ENCODE peak calls at places on chromosomes 16 and 17, in four cellular contexts. J is OCI-LY7, S is GM23338, T is fibroblast of lung. X is an unnamed sample. For H3K4me1, the result is how much of the 10 kb centered on the place peaks cover.

GRCh38 chr17:14303343-14304221 is 2.7 kb downstream of the HS3ST3B1 start:
- DNase-seq in J (no peak), S (peak), T (peak), X (no peak)

GRCh38 chr16:86877108-86877507 is 298.8 kb downstream of the FOXL1 start:
- DNase-seq in J (no peak), S (no peak), T (no peak), X (no peak)

GRCh38 chr17:72710185-72710584 is 382.3 kb downstream of the SLC39A11 start:
- DNase-seq in J (no peak), S (no peak), T (no peak), X (no peak)

GRCh38 chr16:77785365-77785764 is 3.0 kb upstream of the VAT1L start:
- DNase-seq in J (no peak), S (no peak), T (no peak), X (no peak)

GRCh38 chr17:82212331-82213250 is at the start of gene CCDC57:
- DNase-seq in J (peak), S (peak), T (peak), X (peak)

GRCh38 chr17:69819316-69820087 is 255.5 kb upstream of the KCNJ16 start:
- DNase-seq in J (no peak), S (no peak), T (peak), X (peak)

GRCh38 chr16:5108505-5109158 is 11.0 kb upstream of the EEF2KMT start:
- DNase-seq in J (no peak), S (no peak), T (no peak), X (no peak)

GRCh38 chr17:62767997-62768396 is 40.1 kb downstream of the MARCHF10 start:
- DNase-seq in J (no peak), S (no peak), T (no peak), X (no peak)

GRCh38 chr16:31409433-31409832 is 16.3 kb downstream of the ITGAD start:
- DNase-seq in J (no peak), S (no peak), T (peak), X (no peak)

GRCh38 chr16:57377080-57377841 is 5.0 kb downstream of the CX3CL1 start:
- DNase-seq in J (peak), S (peak), T (no peak), X (peak)

GRCh38 chr16:48057085-48057484 is 98.7 kb downstream of the ABCC12 start:
- DNase-seq in J (no peak), S (no peak), T (peak), X (peak)

GRCh38 chr16:55487048-55487803 is 8.2 kb downstream of the MMP2 start:
- DNase-seq in J (no peak), S (no peak), T (peak), X (no peak)

GRCh38 chr17:41521574-41522261 is 3.0 kb upstream of the KRT15 start:
- DNase-seq in J (no peak), S (peak), T (peak), X (no peak)

GRCh38 chr16:86883583-86884188 is 305.3 kb downstream of the FOXL1 start:
- DNase-seq in J (no peak), S (no peak), T (no peak), X (no peak)

GRCh38 chr17:43810226-43810715 is 22.7 kb downstream of the MPP3 start:
- DNase-seq in J (no peak), S (no peak), T (no peak), X (no peak)

GRCh38 chr16:84228321-84228838 is 11.4 kb downstream of the KCNG4 start:
- DNase-seq in J (no peak), S (peak), T (peak), X (no peak)

GRCh38 chr16:12458591-12459400 is 344.9 kb downstream of the CPPED1 start:
- DNase-seq in J (peak), S (no peak), T (no peak), X (no peak)

GRCh38 chr17:32819035-32819434 is 57.9 kb downstream of the MYO1D start:
- DNase-seq in J (no peak), S (no peak), T (peak), X (no peak)

GRCh38 chr17:35170968-35171771 is 23.0 kb downstream of the SLC35G3 start:
- DNase-seq in J (peak), S (no peak), T (peak), X (no peak)

GRCh38 chr17:40316571-40317344 is 7.8 kb downstream of the RARA start:
- DNase-seq in J (no peak), S (peak), T (peak), X (no peak)

GRCh38 chr16:22326771-22327445 is 29.7 kb downstream of the POLR3E start:
- DNase-seq in J (no peak), S (no peak), T (no peak), X (no peak)

GRCh38 chr17:3798273-3799180 is 2.5 kb downstream of the ITGAE start:
- DNase-seq in J (no peak), S (no peak), T (no peak), X (no peak)

GRCh38 chr17:74176546-74177001 is 26.9 kb upstream of the RPL38 start:
- DNase-seq in J (peak), S (peak), T (peak), X (peak)

GRCh38 chr16:65414284-65414984 is 292.6 kb upstream of the CDH11 start:
- DNase-seq in J (no peak), S (no peak), T (peak), X (no peak)

GRCh38 chr16:8677481-8677880 is 3.1 kb downstream of the ABAT start:
- DNase-seq in J (no peak), S (no peak), T (no peak), X (no peak)

GRCh38 chr16:27646811-27647210 is 96.9 kb downstream of the KATNIP start:
- DNase-seq in J (no peak), S (no peak), T (no peak), X (no peak)

GRCh38 chr17:63476857-63477470 is at the start of gene ACE:
- DNase-seq in J (peak), S (peak), T (no peak), X (peak)

GRCh38 chr17:30334421-30334820 is 564 bp upstream of the TMIGD1 start:
- DNase-seq in J (no peak), S (no peak), T (no peak), X (no peak)

GRCh38 chr16:14486520-14487303 is 143.3 kb downstream of the PARN start:
- DNase-seq in J (no peak), S (peak), T (peak), X (no peak)

GRCh38 chr17:46072998-46073397 is 73.9 kb downstream of the STH start:
- DNase-seq in J (no peak), S (peak), T (peak), X (no peak)

GRCh38 chr16:69848635-69849545 is 86.8 kb downstream of the WWP2 start:
- DNase-seq in J (no peak), S (no peak), T (peak), X (no peak)

GRCh38 chr17:77144227-77144626 is 3.5 kb downstream of the SEC14L1 start:
- DNase-seq in J (peak), S (no peak), T (no peak), X (no peak)

GRCh38 chr16:85448557-85449194 is 164.4 kb upstream of the GSE1 start:
- DNase-seq in J (peak), S (no peak), T (no peak), X (no peak)

GRCh38 chr16:90046971-90047713 is 27.9 kb upstream of the DBNDD1 start:
- DNase-seq in J (no peak), S (peak), T (peak), X (no peak)

GRCh38 chr16:57001026-57001669 is 11.8 kb downstream of the NLRC5 start:
- DNase-seq in J (no peak), S (no peak), T (no peak), X (no peak)

GRCh38 chr16:92431-93339 is 14.7 kb downstream of the MPG start:
- DNase-seq in J (no peak), S (no peak), T (no peak), X (no peak)

DNA sequence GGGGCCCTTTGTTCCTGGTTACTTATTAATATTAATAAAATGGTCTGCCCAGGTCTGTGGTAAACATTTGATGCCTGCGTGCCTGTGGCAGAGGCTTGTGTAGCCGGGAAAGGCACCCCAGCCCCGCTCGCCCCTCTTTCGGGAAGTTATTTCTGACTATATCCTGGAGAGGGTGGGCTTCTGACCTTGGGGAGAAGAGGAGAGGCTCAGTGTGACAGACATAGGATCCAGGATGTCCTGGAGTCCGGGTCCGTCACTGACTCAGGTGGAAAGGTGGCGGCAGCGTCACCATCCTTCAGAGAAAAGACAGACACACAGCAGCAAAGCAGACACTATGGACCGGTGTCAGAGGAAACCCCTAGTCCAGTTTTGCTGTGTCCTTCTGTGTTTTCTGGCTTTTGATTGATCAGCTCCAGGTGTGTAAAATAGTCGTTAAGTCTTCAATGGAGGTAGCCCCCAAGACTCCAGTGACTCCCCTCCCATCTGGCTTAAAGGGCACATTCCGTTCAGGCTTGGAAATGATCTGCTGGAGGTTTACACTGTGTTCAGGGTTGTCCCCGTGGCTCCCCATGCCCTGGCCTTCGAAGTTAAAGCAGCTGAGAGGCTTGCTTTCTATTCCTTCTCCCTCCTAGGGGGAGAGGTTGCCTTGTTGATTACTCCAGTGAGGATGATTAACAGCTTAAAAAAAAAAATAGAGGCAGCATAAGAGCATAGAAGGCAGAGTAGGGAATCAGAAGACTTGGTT is 81.6 kb downstream of the CCDC182 start:
- DNase-seq in J (no peak), S (no peak), T (no peak), X (no peak)
- H3K4me3 ChIP-seq in J (no peak), S (peak), T (no peak), X (no peak)

GRCh38 chr17:28897769-28898259 is 281 bp upstream of the FLOT2 start:
- DNase-seq in J (no peak), S (no peak), T (no peak), X (peak)
- H2AFZ ChIP-seq in J (peak), S (peak), T (peak), X (peak)

GRCh38 chr17:16211601-16212000 is 3.7 kb downstream of the NCOR1 start:
- DNase-seq in J (no peak), S (no peak), T (no peak), X (no peak)
- H3K4me1 ChIP-seq in J (under half), S (under half), T (under half), X (under half)

GRCh38 chr16:51665599-51665998 is 514.5 kb upstream of the SALL1 start:
- DNase-seq in J (no peak), S (no peak), T (no peak), X (no peak)
- H3K4me3 ChIP-seq in J (no peak), S (no peak), T (no peak), X (no peak)

DNA sequence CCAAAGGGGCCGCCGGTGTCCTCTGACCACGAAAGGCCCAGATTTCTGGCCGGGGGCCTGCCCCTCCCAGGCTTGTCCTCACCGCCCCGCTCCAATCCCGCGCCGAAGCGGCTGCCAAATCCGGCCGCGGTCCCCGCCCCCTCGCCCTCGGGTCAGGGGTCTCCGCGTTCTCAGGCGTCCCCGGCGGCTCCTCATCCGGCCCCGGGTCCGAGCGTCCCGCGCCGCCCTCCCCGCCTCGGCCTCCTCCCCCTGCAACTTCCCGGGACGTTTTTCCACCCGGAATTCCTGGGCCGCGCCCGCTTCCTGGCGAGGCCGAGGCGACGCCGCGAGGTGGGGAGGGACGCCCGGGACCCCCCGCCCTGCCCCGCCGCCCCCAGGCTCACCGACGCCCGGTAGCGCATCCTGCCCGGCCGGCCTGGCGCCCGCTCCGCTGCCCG is 7.2 kb downstream of the MYO1C start:
- DNase-seq in J (peak), S (peak), T (peak), X (peak)
- H2AFZ ChIP-seq in J (peak), S (no peak), T (no peak), X (no peak)

DNA sequence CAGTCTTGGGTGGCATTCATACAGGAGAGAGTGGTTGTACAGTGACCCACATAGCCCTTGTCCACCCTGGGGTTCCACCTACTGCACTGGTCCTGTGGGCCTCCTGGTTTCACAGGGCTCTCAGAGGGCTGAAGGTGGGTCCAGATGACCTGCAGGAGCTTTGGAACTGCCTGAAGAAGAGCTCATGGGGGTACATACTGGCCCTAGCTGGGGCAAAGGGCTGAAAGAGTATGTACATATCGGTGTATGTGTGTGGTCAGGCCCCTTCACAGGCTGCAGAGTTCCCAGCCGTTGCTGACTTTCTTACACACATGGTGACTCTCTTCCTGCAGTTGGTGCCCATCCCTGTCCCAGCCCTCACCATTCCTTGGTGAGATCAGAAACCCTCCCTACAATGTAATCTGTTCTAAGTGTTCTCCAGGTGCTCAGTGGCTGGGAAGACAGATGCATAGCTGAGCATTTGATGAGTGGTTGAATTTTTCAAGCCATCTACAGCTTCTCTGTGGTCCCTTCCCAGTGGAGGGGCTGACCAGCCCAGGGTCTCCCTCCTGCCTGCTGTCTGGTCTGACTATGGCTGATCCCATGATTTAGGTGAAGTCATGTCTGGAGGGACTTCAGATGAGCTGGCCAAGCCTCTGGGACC is 2.5 kb upstream of the NFATC3 start:
- DNase-seq in J (no peak), S (no peak), T (no peak), X (no peak)
- H3K4me1 ChIP-seq in J (half or more), S (under half), T (under half), X (half or more)

GRCh38 chr17:7019406-7019805 is 3.4 kb upstream of the BCL6B start:
- DNase-seq in J (no peak), S (no peak), T (no peak), X (no peak)

GRCh38 chr17:7021993-7022778 is 664 bp upstream of the BCL6B start:
- DNase-seq in J (peak), S (peak), T (peak), X (peak)

GRCh38 chr17:7019839-7020519 is 2.9 kb upstream of the BCL6B start:
- DNase-seq in J (no peak), S (peak), T (peak), X (no peak)

GRCh38 chr17:7022791-7023571 is at the start of gene BCL6B:
- DNase-seq in J (no peak), S (peak), T (no peak), X (no peak)

DNA sequence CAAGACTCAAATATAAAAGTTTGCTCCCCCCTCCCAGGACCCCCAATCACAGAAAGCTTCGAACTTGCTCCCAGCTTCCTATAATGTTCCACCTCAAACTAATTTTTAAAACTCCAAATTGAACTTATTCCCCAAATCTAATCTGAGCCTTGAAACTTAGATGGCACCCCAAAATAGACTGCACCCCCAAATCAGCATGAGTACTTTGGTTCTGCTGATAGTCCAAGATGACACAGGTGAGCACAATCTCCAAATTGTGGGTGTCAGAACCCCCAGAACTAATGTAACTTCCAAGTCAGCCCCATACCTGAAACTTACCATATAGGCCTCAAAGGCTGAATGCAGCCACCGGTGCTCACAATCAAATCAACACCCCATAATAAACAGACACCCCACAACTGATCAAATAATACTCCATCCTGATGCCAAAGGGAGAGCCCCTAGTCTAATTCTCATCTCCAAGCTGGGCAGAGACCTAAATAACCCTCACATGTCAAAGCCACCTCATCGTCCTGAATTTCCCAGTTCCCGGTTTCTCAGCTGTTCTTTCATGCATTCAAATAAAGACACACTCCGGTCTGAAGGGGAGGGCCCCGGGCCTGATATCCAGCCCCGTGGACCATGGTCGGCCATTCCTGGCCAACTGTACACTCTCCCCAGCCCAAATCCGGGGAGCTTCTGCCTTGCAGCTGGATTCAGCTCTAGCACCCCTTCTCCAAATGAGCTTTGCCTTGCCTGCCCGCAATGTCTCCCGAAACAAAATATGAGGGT is 1.8 kb upstream of the BCL6B start:
- DNase-seq in J (no peak), S (no peak), T (no peak), X (no peak)
- H3K4me3 ChIP-seq in J (no peak), S (peak), T (no peak), X (no peak)

X was measured in Karpas-422.